ENCODE peak calls at places on chromosomes 16 and 17, in six cellular contexts. J is HepG2, K is A549, D is IMR-90, C is K562, T is GM12878. N is an unnamed sample.

GRCh38 chr17:71349908-71350600 is 770.8 kb upstream of the SOX9 start:
- DNase-seq in T (no peak), K (no peak), C (no peak), D (peak), J (no peak), N (no peak)

GRCh38 chr16:67923414-67924127 is 8.1 kb downstream of the CTRL start:
- DNase-seq in D (no peak), K (no peak), J (no peak), T (no peak), C (no peak), N (no peak)

GRCh38 chr17:67366193-67367157 is at the start of gene PSMD12:
- DNase-seq in T (peak), D (peak), C (peak), K (peak), J (peak), N (peak)

GRCh38 chr17:38870259-38871165 is 654 bp downstream of the LASP1 start:
- DNase-seq in D (peak), T (no peak), J (peak), K (peak), C (peak), N (peak)

GRCh38 chr16:1262846-1263221 is 7.0 kb downstream of the TPSD1 start:
- DNase-seq in K (no peak), T (no peak), C (no peak), J (no peak), D (no peak), N (no peak)

GRCh38 chr16:31113420-31114124 is 3.9 kb upstream of the KAT8 start:
- DNase-seq in C (no peak), J (peak), D (no peak), T (no peak), K (no peak), N (no peak)

GRCh38 chr16:81219151-81219550 is 19.3 kb upstream of the BCO1 start:
- DNase-seq in C (no peak), D (no peak), T (no peak), J (no peak), K (no peak), N (no peak)

GRCh38 chr17:57356153-57356721 is 99.9 kb downstream of the MSI2 start:
- DNase-seq in J (no peak), T (no peak), D (no peak), K (no peak), C (no peak), N (no peak)

GRCh38 chr17:76538281-76538931 is 897 bp upstream of the CYGB start:
- DNase-seq in T (no peak), D (no peak), C (no peak), K (no peak), J (no peak), N (peak)

GRCh38 chr17:64074704-64075484 is 54.5 kb upstream of the ICAM2 start:
- DNase-seq in T (no peak), J (peak), C (no peak), K (peak), D (peak), N (no peak)

GRCh38 chr17:17819561-17819995 is 17.2 kb downstream of the SREBF1 start:
- DNase-seq in T (peak), D (peak), C (peak), J (peak), K (peak), N (peak)

GRCh38 chr16:53945996-53946395 is 242.0 kb downstream of the FTO start:
- DNase-seq in J (peak), C (peak), K (peak), D (peak), T (no peak), N (peak)

GRCh38 chr16:23298290-23298689 is 3.8 kb upstream of the SCNN1B start:
- DNase-seq in K (no peak), J (no peak), C (no peak), D (no peak), T (no peak), N (no peak)

GRCh38 chr17:7219812-7220592 is at the start of the genes ACADVL and DLG4:
- DNase-seq in K (peak), T (no peak), D (peak), J (peak), C (peak), N (peak)

GRCh38 chr17:35314415-35315216 is 58.8 kb downstream of the SLFN11 start:
- DNase-seq in T (no peak), C (no peak), K (peak), D (no peak), J (no peak), N (peak)

GRCh38 chr17:40623419-40624217 is 24.0 kb downstream of the SMARCE1 start:
- DNase-seq in D (no peak), K (no peak), C (no peak), J (no peak), T (no peak), N (no peak)

GRCh38 chr17:75077072-75077489 is 10.7 kb upstream of the SLC16A5 start:
- DNase-seq in K (no peak), J (peak), T (no peak), C (no peak), D (no peak), N (no peak)

GRCh38 chr17:42342242-42343008 is 45.8 kb downstream of the STAT3 start:
- DNase-seq in C (no peak), J (no peak), D (peak), T (no peak), K (no peak), N (no peak)

GRCh38 chr16:10946308-10946707 is 1.9 kb downstream of the CLEC16A start:
- DNase-seq in K (no peak), T (no peak), D (no peak), J (no peak), C (no peak), N (no peak)

GRCh38 chr17:60139438-60140285 is 10.1 kb upstream of the CA4 start:
- DNase-seq in J (peak), T (no peak), C (peak), K (peak), D (peak), N (no peak)

GRCh38 chr16:85789773-85790172 is 9.6 kb downstream of the EMC8 start:
- DNase-seq in T (no peak), J (no peak), C (no peak), K (no peak), D (no peak), N (no peak)

GRCh38 chr16:91484-91883 is 13.5 kb downstream of the MPG start:
- DNase-seq in K (no peak), T (no peak), D (no peak), J (no peak), C (no peak), N (no peak)

GRCh38 chr17:7745748-7746470 is 28.4 kb downstream of the DNAH2 start:
- DNase-seq in K (peak), J (peak), C (peak), D (peak), T (no peak), N (no peak)

GRCh38 chr17:56978441-56979090 is 635 bp downstream of the SCPEP1 start:
- DNase-seq in J (no peak), T (no peak), K (no peak), D (peak), C (peak), N (peak)

GRCh38 chr17:76271669-76272540 is 6.8 kb downstream of the UBALD2 start:
- DNase-seq in C (no peak), T (peak), J (no peak), D (no peak), K (no peak), N (peak)

GRCh38 chr17:30363715-30364202 is 15.0 kb upstream of the CPD start:
- DNase-seq in K (no peak), J (no peak), D (peak), T (peak), C (peak), N (no peak)
- TF ChIP-seq SMC3 in K (no peak), J (no peak), D (no peak), T (no peak), C (no peak), N (no peak)

GRCh38 chr17:77819497-77819896 is 139.0 kb upstream of the TNRC6C start:
- DNase-seq in T (no peak), J (no peak), D (no peak), K (no peak), C (no peak), N (no peak)

GRCh38 chr17:77824102-77824779 is 134.3 kb upstream of the TNRC6C start:
- DNase-seq in C (no peak), J (no peak), K (no peak), D (no peak), T (no peak), N (peak)

GRCh38 chr17:77821114-77821513 is 137.4 kb upstream of the TNRC6C start:
- DNase-seq in T (no peak), C (peak), K (peak), J (peak), D (no peak), N (peak)

GRCh38 chr17:77824780-77825280 is 133.7 kb upstream of the TNRC6C start:
- DNase-seq in C (no peak), K (no peak), T (no peak), D (no peak), J (no peak), N (peak)

DNA sequence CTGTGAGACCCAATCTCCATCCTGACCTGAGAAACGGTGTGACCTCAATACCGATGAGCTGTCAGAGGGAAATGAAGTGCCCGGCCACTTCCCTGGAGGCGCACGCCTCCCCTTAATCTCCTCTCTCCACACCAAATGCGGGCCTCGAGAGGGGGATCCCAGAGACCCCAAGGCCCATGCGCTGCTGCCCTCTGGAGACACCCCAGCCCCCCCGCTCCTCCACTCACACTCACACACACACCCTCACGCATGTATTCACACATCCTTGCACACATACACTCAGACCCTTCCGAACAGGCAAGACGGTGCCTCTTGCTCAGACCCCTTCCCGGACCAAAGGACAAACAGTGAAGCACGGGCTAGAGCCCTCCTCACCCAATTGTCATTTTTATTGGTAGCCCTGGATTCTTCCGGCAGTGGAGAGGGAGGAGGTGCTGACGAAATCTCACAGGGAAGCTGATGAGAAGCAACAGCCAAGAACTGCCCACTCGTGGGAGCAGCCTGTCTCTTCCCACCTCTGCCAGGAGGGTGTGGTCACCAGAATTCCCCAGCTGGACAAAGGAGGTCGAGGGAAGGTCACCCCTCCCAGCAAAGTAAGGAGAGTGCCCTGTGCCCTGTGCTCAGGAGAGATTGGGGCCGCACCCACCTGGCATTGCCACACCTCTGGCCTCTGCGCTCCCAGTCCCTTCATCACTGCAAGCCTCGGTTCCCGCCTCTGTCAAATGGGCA is 136.0 kb upstream of the TNRC6C start:
- DNase-seq in T (no peak), J (no peak), C (no peak), K (no peak), D (no peak), N (no peak)
- TF ChIP-seq SMC3 in T (no peak), J (no peak), C (no peak), K (no peak), D (no peak), N (no peak)

GRCh38 chr16:46971271-46971670 is 2.2 kb downstream of the DNAJA2 start:
- DNase-seq in C (no peak), D (no peak), T (no peak), J (no peak), K (no peak), N (no peak)

GRCh38 chr16:46972971-46973456 is 460 bp downstream of the DNAJA2 start:
- DNase-seq in C (peak), J (peak), T (no peak), D (no peak), K (no peak), N (peak)

GRCh38 chr16:46974352-46974751 is 878 bp upstream of the DNAJA2 start:
- DNase-seq in C (peak), D (no peak), J (peak), T (peak), K (peak), N (peak)

GRCh38 chr16:46973457-46974324 is at the start of gene DNAJA2:
- DNase-seq in J (peak), D (peak), K (peak), T (peak), C (peak), N (peak)

GRCh38 chr16:46972429-46972970 is 974 bp downstream of the DNAJA2 start:
- DNase-seq in J (peak), K (peak), D (peak), T (no peak), C (peak), N (peak)
- TF ChIP-seq SMC3 in J (no peak), K (no peak), D (no peak), T (no peak), C (no peak), N (no peak)

DNA sequence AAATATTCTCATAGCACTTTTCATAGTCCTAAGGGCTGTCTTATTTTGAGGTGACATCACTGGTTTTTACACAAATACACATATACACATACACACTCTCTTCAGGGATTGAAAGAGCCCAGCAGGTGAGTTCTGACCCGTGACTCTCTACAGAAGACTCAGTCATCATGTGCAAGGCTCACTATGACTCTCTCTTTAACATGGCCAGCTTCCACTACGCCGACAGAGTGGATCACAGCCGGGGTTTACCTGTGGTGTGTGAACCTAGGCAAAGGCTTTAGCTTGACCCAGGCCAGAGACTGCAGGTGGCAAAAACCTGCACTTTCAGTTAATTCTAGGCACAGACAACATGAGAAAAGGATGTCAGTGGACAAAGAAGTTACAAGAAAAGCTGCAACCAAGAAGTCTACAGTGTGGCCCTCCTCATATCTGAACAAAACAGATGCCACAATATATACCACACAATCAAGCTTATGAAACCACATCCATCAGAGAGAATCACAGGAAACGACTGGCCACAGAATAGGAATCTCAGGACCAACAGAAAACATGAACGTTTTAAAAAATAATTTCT is 56.5 kb downstream of the CYTH1 start:
- DNase-seq in D (no peak), C (no peak), K (no peak), J (no peak), T (no peak), N (no peak)
- TF ChIP-seq SMC3 in D (no peak), C (no peak), K (no peak), J (no peak), T (peak), N (no peak)

GRCh38 chr16:5575846-5576245 is 478.3 kb upstream of the EEF2KMT start:
- DNase-seq in D (no peak), T (no peak), C (no peak), K (no peak), J (no peak), N (peak)

GRCh38 chr16:5575121-5575520 is 477.5 kb upstream of the EEF2KMT start:
- DNase-seq in K (no peak), T (no peak), D (no peak), J (no peak), C (no peak), N (no peak)

GRCh38 chr16:5571446-5571845 is 473.9 kb upstream of the EEF2KMT start:
- DNase-seq in J (no peak), C (peak), K (no peak), T (no peak), D (no peak), N (no peak)
- TF ChIP-seq SMC3 in J (no peak), C (no peak), K (no peak), T (no peak), D (no peak), N (no peak)

GRCh38 chr17:5757306-5757907 is 173.1 kb upstream of the NLRP1 start:
- DNase-seq in T (no peak), J (peak), D (no peak), C (no peak), K (no peak), N (no peak)

GRCh38 chr17:5763595-5763994 is 179.3 kb upstream of the NLRP1 start:
- DNase-seq in C (no peak), T (no peak), J (peak), D (no peak), K (no peak), N (no peak)

GRCh38 chr17:5762191-5762590 is 177.9 kb upstream of the NLRP1 start:
- DNase-seq in K (no peak), T (no peak), C (no peak), D (peak), J (no peak), N (no peak)

GRCh38 chr17:5759501-5759925 is 175.2 kb upstream of the NLRP1 start:
- DNase-seq in J (no peak), K (no peak), T (no peak), C (no peak), D (no peak), N (no peak)

DNA sequence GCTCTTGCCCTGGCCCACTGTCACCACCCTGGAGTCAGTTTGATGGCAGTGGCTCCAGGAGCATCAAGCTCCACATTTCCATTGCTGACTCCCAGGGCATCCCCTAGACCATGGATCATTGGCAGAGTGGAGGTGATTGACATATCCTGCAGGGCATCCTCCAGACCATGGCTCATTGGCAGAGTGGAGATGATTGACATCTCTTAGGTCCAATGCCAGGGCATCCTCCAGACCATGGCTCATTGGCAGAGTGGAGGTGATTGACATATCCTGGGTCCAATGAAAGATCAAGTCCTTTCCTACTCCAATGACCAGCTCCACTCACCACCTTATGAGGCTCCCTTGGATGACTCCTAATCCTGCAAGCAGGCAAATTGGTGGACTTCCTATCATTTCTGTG is 174.3 kb upstream of the NLRP1 start:
- DNase-seq in C (peak), D (peak), K (peak), J (peak), T (peak), N (no peak)
- TF ChIP-seq SMC3 in C (no peak), D (no peak), K (no peak), J (no peak), T (no peak), N (no peak)

GRCh38 chr17:47652570-47652969 is 2.9 kb downstream of the KPNB1 start:
- DNase-seq in K (no peak), T (no peak), J (no peak), C (no peak), D (peak), N (no peak)
- TF ChIP-seq SMC3 in K (no peak), T (no peak), J (no peak), C (no peak), D (no peak), N (no peak)

GRCh38 chr17:80992948-80993624 is 1.4 kb downstream of the CHMP6 start:
- DNase-seq in J (no peak), T (no peak), C (no peak), D (no peak), K (no peak), N (peak)
- TF ChIP-seq SMC3 in J (no peak), T (no peak), C (no peak), D (no peak), K (no peak), N (no peak)

GRCh38 chr16:69393898-69394849 is 8.4 kb upstream of the TERF2 start:
- DNase-seq in T (no peak), J (no peak), K (no peak), D (peak), C (no peak), N (no peak)

GRCh38 chr16:69397821-69398521 is 12.2 kb upstream of the TERF2 start:
- DNase-seq in K (peak), D (peak), T (peak), J (peak), C (peak), N (peak)

GRCh38 chr16:69399361-69399760 is 13.6 kb upstream of the TERF2 start:
- DNase-seq in D (peak), T (no peak), C (peak), K (no peak), J (no peak), N (no peak)

GRCh38 chr16:69396187-69397061 is 10.6 kb upstream of the TERF2 start:
- DNase-seq in T (peak), D (peak), J (peak), K (peak), C (peak), N (peak)

DNA sequence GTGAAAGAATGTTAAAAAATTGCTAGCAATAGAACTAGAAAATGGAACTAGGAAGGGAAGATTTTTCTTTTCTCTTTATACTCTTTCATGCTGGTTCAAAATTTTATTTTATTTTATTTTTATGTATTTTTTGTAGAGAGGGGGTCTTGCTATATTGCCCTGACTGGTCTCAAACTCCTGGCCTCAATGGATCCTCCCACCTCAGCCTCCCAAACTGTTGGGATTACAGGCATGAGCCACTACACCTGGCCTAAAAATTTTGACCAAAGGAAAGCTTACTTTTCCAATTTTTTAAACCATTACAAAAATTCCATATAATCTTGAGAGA is 10.0 kb upstream of the TERF2 start:
- DNase-seq in D (no peak), K (no peak), C (no peak), T (no peak), J (no peak), N (no peak)
- TF ChIP-seq SMC3 in D (no peak), K (no peak), C (no peak), T (no peak), J (no peak), N (no peak)

GRCh38 chr16:57123216-57123968 is 31.0 kb downstream of the CPNE2 start:
- DNase-seq in J (no peak), C (peak), T (no peak), D (no peak), K (no peak), N (no peak)
- TF ChIP-seq SMC3 in J (no peak), C (no peak), T (no peak), D (no peak), K (no peak), N (no peak)

N was measured in SK-N-SH.